ENCODE peak calls at places on chromosomes 12 and 14, in five cellular contexts. One of them, this sample, is unnamed.

GRCh38 chr12:57726884-57727757 is 11.4 kb downstream of the AGAP2 start:
- DNase-seq in mesenchymal stem cell: peak
- DNase-seq in endothelial cell of umbilical vein: peak
- DNase-seq in HCT116: no peak
- DNase-seq in fibroblast of lung: peak
- DNase-seq in this sample: no peak

GRCh38 chr12:88519802-88520435 is 60.4 kb downstream of the KITLG start:
- DNase-seq in mesenchymal stem cell: peak
- DNase-seq in endothelial cell of umbilical vein: peak
- DNase-seq in HCT116: no peak
- DNase-seq in fibroblast of lung: peak
- DNase-seq in this sample: no peak

GRCh38 chr12:109310247-109311125 is 1.4 kb upstream of the FOXN4 start:
- DNase-seq in mesenchymal stem cell: no peak
- DNase-seq in endothelial cell of umbilical vein: no peak
- DNase-seq in HCT116: no peak
- DNase-seq in fibroblast of lung: no peak
- DNase-seq in this sample: no peak

GRCh38 chr14:24566318-24566717 is 9.7 kb downstream of the CTSG start:
- DNase-seq in mesenchymal stem cell: no peak
- DNase-seq in endothelial cell of umbilical vein: no peak
- DNase-seq in HCT116: no peak
- DNase-seq in fibroblast of lung: no peak
- DNase-seq in this sample: no peak

GRCh38 chr12:55698241-55698955 is 9.3 kb downstream of the ITGA7 start:
- DNase-seq in mesenchymal stem cell: no peak
- DNase-seq in endothelial cell of umbilical vein: no peak
- DNase-seq in HCT116: no peak
- DNase-seq in fibroblast of lung: no peak
- DNase-seq in this sample: no peak

GRCh38 chr12:79331870-79332269 is 358.9 kb downstream of the PAWR start:
- DNase-seq in mesenchymal stem cell: no peak
- DNase-seq in endothelial cell of umbilical vein: no peak
- DNase-seq in HCT116: no peak
- DNase-seq in fibroblast of lung: peak
- DNase-seq in this sample: no peak

GRCh38 chr12:126667340-126667739 is 1599.6 kb upstream of the TMEM132C start:
- DNase-seq in mesenchymal stem cell: no peak
- DNase-seq in endothelial cell of umbilical vein: no peak
- DNase-seq in HCT116: no peak
- DNase-seq in fibroblast of lung: peak
- DNase-seq in this sample: peak

GRCh38 chr12:46351861-46352595 is 20.5 kb downstream of the SLC38A2 start:
- DNase-seq in mesenchymal stem cell: peak
- DNase-seq in endothelial cell of umbilical vein: no peak
- DNase-seq in HCT116: no peak
- DNase-seq in fibroblast of lung: no peak
- DNase-seq in this sample: no peak

GRCh38 chr12:89379100-89379838 is 27.0 kb upstream of the DUSP6 start:
- DNase-seq in mesenchymal stem cell: no peak
- DNase-seq in endothelial cell of umbilical vein: no peak
- DNase-seq in HCT116: no peak
- DNase-seq in fibroblast of lung: no peak
- DNase-seq in this sample: no peak

GRCh38 chr12:118778077-118778476 is 203.3 kb upstream of the SRRM4 start:
- DNase-seq in mesenchymal stem cell: no peak
- DNase-seq in endothelial cell of umbilical vein: no peak
- DNase-seq in HCT116: no peak
- DNase-seq in fibroblast of lung: no peak
- DNase-seq in this sample: no peak

GRCh38 chr12:115542656-115543055 is 734.8 kb downstream of the MED13L start:
- DNase-seq in mesenchymal stem cell: no peak
- DNase-seq in endothelial cell of umbilical vein: no peak
- DNase-seq in HCT116: no peak
- DNase-seq in fibroblast of lung: no peak
- DNase-seq in this sample: peak

GRCh38 chr12:105671720-105672119 is 341.2 kb downstream of the C12orf75 start:
- DNase-seq in mesenchymal stem cell: no peak
- DNase-seq in endothelial cell of umbilical vein: no peak
- DNase-seq in HCT116: no peak
- DNase-seq in fibroblast of lung: peak
- DNase-seq in this sample: no peak

GRCh38 chr12:88958961-88959360 is 378.7 kb upstream of the KITLG start:
- DNase-seq in mesenchymal stem cell: no peak
- DNase-seq in endothelial cell of umbilical vein: no peak
- DNase-seq in HCT116: no peak
- DNase-seq in fibroblast of lung: no peak
- DNase-seq in this sample: no peak

GRCh38 chr12:67358686-67359374 is 89.7 kb downstream of the CAND1 start:
- DNase-seq in mesenchymal stem cell: peak
- DNase-seq in endothelial cell of umbilical vein: no peak
- DNase-seq in HCT116: no peak
- DNase-seq in fibroblast of lung: peak
- DNase-seq in this sample: no peak

GRCh38 chr12:77122236-77122635 is 56.9 kb upstream of the E2F7 start:
- DNase-seq in mesenchymal stem cell: peak
- DNase-seq in endothelial cell of umbilical vein: peak
- DNase-seq in HCT116: peak
- DNase-seq in fibroblast of lung: peak
- DNase-seq in this sample: peak

GRCh38 chr12:108858399-108859074 is 1.2 kb upstream of the SSH1 start:
- DNase-seq in mesenchymal stem cell: no peak
- DNase-seq in endothelial cell of umbilical vein: peak
- DNase-seq in HCT116: no peak
- DNase-seq in fibroblast of lung: no peak
- DNase-seq in this sample: no peak

DNA sequence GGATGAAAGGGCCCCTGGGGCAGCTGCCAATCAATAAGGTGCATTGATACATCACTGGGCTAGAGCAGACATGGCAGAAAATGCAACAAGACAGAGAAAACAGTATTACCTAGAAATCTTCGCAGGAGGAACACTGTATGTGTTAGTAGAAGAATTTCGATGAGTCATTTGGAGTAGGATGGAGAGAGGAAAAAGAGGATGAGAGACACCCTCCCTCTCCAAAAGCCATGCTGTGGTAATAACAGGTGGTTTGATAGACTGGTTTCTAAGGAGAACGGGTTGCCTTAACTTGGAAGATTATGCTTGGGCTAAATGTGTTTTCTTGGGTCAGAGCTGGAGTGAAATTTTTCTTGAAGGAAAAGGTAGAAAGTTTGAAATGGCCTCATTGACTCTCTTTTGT is 67.1 kb upstream of the HIF1A start:
- DNase-seq in mesenchymal stem cell: no peak
- DNase-seq in endothelial cell of umbilical vein: no peak
- DNase-seq in HCT116: no peak
- DNase-seq in fibroblast of lung: peak
- DNase-seq in this sample: no peak
- H2AFZ ChIP-seq in mesenchymal stem cell: no peak
- H2AFZ ChIP-seq in endothelial cell of umbilical vein: no peak
- H2AFZ ChIP-seq in HCT116: no peak
- H2AFZ ChIP-seq in fibroblast of lung: no peak
- H2AFZ ChIP-seq in this sample: no peak

DNA sequence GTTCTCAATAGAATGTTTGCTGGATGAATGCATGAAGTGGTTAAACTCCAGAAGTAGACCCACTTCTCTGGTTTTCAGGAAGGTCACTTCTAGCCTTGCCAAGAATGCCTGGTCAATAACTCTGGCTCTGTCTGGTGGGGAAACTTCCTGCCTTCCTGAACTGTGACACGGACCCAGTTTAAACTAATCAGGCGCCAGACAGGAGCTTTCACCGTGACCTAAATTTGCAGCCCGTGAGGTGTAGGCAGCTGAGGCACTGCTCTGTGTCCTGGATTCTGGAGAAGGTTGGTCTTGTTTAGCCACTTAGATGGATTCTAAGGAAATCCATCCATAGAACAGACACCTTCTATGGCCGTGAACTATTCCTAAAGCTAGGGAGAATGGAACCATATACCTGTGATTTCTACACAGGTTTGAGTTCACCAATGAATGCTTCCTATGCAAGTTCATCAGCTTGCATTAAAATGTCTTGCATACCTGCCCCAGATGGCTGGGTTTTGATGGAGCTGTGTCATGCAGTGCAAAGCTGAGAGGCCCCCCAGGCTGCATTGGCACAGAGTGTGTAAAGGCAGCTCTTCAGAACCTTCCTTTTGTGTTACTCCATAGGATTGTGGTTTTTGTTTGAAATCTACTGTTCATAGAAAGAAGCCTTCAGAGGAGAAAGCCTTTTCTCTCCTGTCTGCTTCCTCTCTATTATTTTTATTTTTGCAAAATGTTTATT is 4.4 kb downstream of the CHST11 start:
- DNase-seq in mesenchymal stem cell: no peak
- DNase-seq in endothelial cell of umbilical vein: peak
- DNase-seq in HCT116: no peak
- DNase-seq in fibroblast of lung: peak
- DNase-seq in this sample: no peak
- H3K9ac ChIP-seq in mesenchymal stem cell: no peak
- H3K9ac ChIP-seq in endothelial cell of umbilical vein: no peak
- H3K9ac ChIP-seq in HCT116: no peak
- H3K9ac ChIP-seq in fibroblast of lung: no peak
- H3K9ac ChIP-seq in this sample: no peak

GRCh38 chr12:96495841-96496545 is 6.6 kb downstream of the CFAP54 start:
- DNase-seq in mesenchymal stem cell: no peak
- DNase-seq in endothelial cell of umbilical vein: no peak
- DNase-seq in HCT116: no peak
- DNase-seq in fibroblast of lung: no peak
- DNase-seq in this sample: no peak
- H3K4me2 ChIP-seq in mesenchymal stem cell: no peak
- H3K4me2 ChIP-seq in endothelial cell of umbilical vein: no peak
- H3K4me2 ChIP-seq in HCT116: no peak
- H3K4me2 ChIP-seq in fibroblast of lung: no peak
- H3K4me2 ChIP-seq in this sample: no peak

GRCh38 chr14:79279645-79280399 is 931.5 kb downstream of the DIO2 start:
- DNase-seq in mesenchymal stem cell: peak
- DNase-seq in endothelial cell of umbilical vein: no peak
- DNase-seq in HCT116: no peak
- DNase-seq in fibroblast of lung: peak
- DNase-seq in this sample: peak

GRCh38 chr14:79280400-79280670 is 931.0 kb downstream of the DIO2 start:
- DNase-seq in mesenchymal stem cell: no peak
- DNase-seq in endothelial cell of umbilical vein: no peak
- DNase-seq in HCT116: no peak
- DNase-seq in fibroblast of lung: no peak
- DNase-seq in this sample: no peak

GRCh38 chr14:79281244-79282199 is 929.8 kb downstream of the DIO2 start:
- DNase-seq in mesenchymal stem cell: no peak
- DNase-seq in endothelial cell of umbilical vein: no peak
- DNase-seq in HCT116: no peak
- DNase-seq in fibroblast of lung: peak
- DNase-seq in this sample: no peak

GRCh38 chr14:79278286-79278797 is 933.0 kb downstream of the DIO2 start:
- DNase-seq in mesenchymal stem cell: no peak
- DNase-seq in endothelial cell of umbilical vein: no peak
- DNase-seq in HCT116: no peak
- DNase-seq in fibroblast of lung: no peak
- DNase-seq in this sample: peak

GRCh38 chr14:79278798-79279644 is 932.3 kb downstream of the DIO2 start:
- DNase-seq in mesenchymal stem cell: peak
- DNase-seq in endothelial cell of umbilical vein: peak
- DNase-seq in HCT116: no peak
- DNase-seq in fibroblast of lung: peak
- DNase-seq in this sample: peak
- H2AFZ ChIP-seq in mesenchymal stem cell: peak
- H2AFZ ChIP-seq in endothelial cell of umbilical vein: peak
- H2AFZ ChIP-seq in HCT116: no peak
- H2AFZ ChIP-seq in fibroblast of lung: peak
- H2AFZ ChIP-seq in this sample: peak

GRCh38 chr12:33586576-33586975 is 147.0 kb upstream of the SYT10 start:
- DNase-seq in mesenchymal stem cell: no peak
- DNase-seq in endothelial cell of umbilical vein: no peak
- DNase-seq in HCT116: no peak
- DNase-seq in fibroblast of lung: no peak
- DNase-seq in this sample: peak
- H3K9ac ChIP-seq in mesenchymal stem cell: no peak
- H3K9ac ChIP-seq in endothelial cell of umbilical vein: no peak
- H3K9ac ChIP-seq in HCT116: no peak
- H3K9ac ChIP-seq in fibroblast of lung: no peak
- H3K9ac ChIP-seq in this sample: peak

This sample was measured in PC-3.